ENCODE peak calls at places on chromosomes 16 and 17, in seven cellular contexts. J, E, M, K, B, Z and S are unnamed samples.

GRCh38 chr17:39699818-39700147 is at the start of gene ERBB2:
- DNase-seq in J (peak; percentile 91), E (peak; percentile 79), M (peak; percentile 75), K (peak; percentile 81), B (no peak), Z (no peak), S (no peak)

GRCh38 chr17:29977836-29978235 is 36.4 kb downstream of the EFCAB5 start:
- DNase-seq in J (no peak), E (no peak), M (peak; percentile 64), K (no peak), B (no peak), Z (no peak), S (no peak)

GRCh38 chr16:569445-570254 is at the start of gene PIGQ:
- DNase-seq in J (peak; percentile 84), E (peak; percentile 76), M (peak; percentile 47), K (peak; percentile 60), B (peak; percentile 48), Z (peak; percentile 87), S (no peak)

GRCh38 chr17:21318439-21318838 is 33.9 kb downstream of the MAP2K3 start:
- DNase-seq in J (peak; percentile 65), E (no peak), M (no peak), K (no peak), B (no peak), Z (no peak), S (no peak)

GRCh38 chr16:89953671-89954406 is 5.3 kb downstream of the DEF8 start:
- DNase-seq in J (no peak), E (no peak), M (no peak), K (no peak), B (no peak), Z (no peak), S (no peak)

GRCh38 chr17:320809-321385 is 31.7 kb downstream of the RPH3AL start:
- DNase-seq in J (peak; percentile 65), E (peak; percentile 51), M (no peak), K (no peak), B (no peak), Z (no peak), S (no peak)

GRCh38 chr17:32771396-32771795 is 105.5 kb downstream of the MYO1D start:
- DNase-seq in J (no peak), E (no peak), M (no peak), K (no peak), B (no peak), Z (no peak), S (no peak)

GRCh38 chr17:82981141-82981540 is 98.3 kb upstream of the METRNL start:
- DNase-seq in J (no peak), E (no peak), M (no peak), K (peak; percentile 24), B (no peak), Z (no peak), S (no peak)

GRCh38 chr16:49350265-49351103 is 23.1 kb upstream of the C16orf78 start:
- DNase-seq in J (no peak), E (peak; percentile 60), M (peak; percentile 6), K (peak; percentile 65), B (peak; percentile 16), Z (peak; percentile 73), S (no peak)

GRCh38 chr17:44598932-44599297 is 41.6 kb downstream of the FZD2 start:
- DNase-seq in J (no peak), E (no peak), M (no peak), K (no peak), B (no peak), Z (no peak), S (no peak)

GRCh38 chr16:10971560-10971961 is 27.2 kb downstream of the CLEC16A start:
- DNase-seq in J (peak; percentile 76), E (no peak), M (peak; percentile 69), K (peak; percentile 43), B (peak; percentile 85), Z (peak; percentile 58), S (no peak)

GRCh38 chr16:27698266-27698665 is 148.3 kb downstream of the KATNIP start:
- DNase-seq in J (no peak), E (no peak), M (no peak), K (no peak), B (no peak), Z (no peak), S (no peak)

GRCh38 chr16:47644661-47645060 is 183.5 kb downstream of the PHKB start:
- DNase-seq in J (no peak), E (no peak), M (no peak), K (no peak), B (no peak), Z (no peak), S (no peak)

GRCh38 chr17:74139120-74139519 is 64.4 kb upstream of the RPL38 start:
- DNase-seq in J (no peak), E (no peak), M (no peak), K (no peak), B (no peak), Z (no peak), S (no peak)
- H3K9me3 ChIP-seq in J (peaks cover 4% of the 10 kb centered on the region), E (peaks cover 33% of the 10 kb centered on the region), M (no peaks in the 10 kb centered on the region), K (peaks cover 9% of the 10 kb centered on the region), B (no peaks in the 10 kb centered on the region), Z (peaks cover 10% of the 10 kb centered on the region), S (peaks cover 12% of the 10 kb centered on the region)

DNA sequence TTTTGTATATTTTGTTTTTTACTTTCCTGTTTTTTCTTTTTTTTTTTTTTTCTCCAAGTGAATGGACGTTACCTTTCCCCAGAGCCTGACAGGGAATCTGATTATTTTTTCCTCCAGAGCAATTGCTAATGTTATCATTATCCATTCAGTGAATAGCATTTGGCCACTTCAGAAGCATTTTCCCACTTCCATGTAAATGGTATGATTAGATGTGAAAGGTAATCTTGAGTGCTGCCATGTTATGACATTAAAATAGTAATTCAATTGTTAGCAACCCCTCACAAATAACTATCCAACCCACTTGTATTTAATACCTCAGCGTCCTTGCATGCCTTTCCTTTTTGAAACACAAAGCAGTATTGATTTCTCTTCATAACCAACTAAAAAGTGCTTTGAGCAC is 1243.8 kb downstream of the CDH8 start:
- DNase-seq in J (no peak), E (no peak), M (no peak), K (no peak), B (no peak), Z (no peak), S (no peak)
- H3K9me3 ChIP-seq in J (no peaks in the 10 kb centered on the region), E (no peaks in the 10 kb centered on the region), M (no peaks in the 10 kb centered on the region), K (peaks cover 1% of the 10 kb centered on the region), B (no peaks in the 10 kb centered on the region), Z (no peaks in the 10 kb centered on the region), S (no peaks in the 10 kb centered on the region)

GRCh38 chr16:59690216-59690615 is 956.1 kb upstream of the GOT2 start:
- DNase-seq in J (no peak), E (no peak), M (no peak), K (no peak), B (no peak), Z (no peak), S (no peak)
- H3K9me3 ChIP-seq in J (no peaks in the 10 kb centered on the region), E (no peaks in the 10 kb centered on the region), M (peaks cover 3% of the 10 kb centered on the region), K (peaks cover 6% of the 10 kb centered on the region), B (no peaks in the 10 kb centered on the region), Z (no peaks in the 10 kb centered on the region), S (peaks cover 8% of the 10 kb centered on the region)

GRCh38 chr16:62967606-62968005 is 931.4 kb upstream of the CDH8 start:
- DNase-seq in J (no peak), E (no peak), M (no peak), K (no peak), B (no peak), Z (no peak), S (no peak)
- H3K9me3 ChIP-seq in J (no peaks in the 10 kb centered on the region), E (no peaks in the 10 kb centered on the region), M (no peaks in the 10 kb centered on the region), K (no peaks in the 10 kb centered on the region), B (no peaks in the 10 kb centered on the region), Z (no peaks in the 10 kb centered on the region), S (no peaks in the 10 kb centered on the region)

DNA sequence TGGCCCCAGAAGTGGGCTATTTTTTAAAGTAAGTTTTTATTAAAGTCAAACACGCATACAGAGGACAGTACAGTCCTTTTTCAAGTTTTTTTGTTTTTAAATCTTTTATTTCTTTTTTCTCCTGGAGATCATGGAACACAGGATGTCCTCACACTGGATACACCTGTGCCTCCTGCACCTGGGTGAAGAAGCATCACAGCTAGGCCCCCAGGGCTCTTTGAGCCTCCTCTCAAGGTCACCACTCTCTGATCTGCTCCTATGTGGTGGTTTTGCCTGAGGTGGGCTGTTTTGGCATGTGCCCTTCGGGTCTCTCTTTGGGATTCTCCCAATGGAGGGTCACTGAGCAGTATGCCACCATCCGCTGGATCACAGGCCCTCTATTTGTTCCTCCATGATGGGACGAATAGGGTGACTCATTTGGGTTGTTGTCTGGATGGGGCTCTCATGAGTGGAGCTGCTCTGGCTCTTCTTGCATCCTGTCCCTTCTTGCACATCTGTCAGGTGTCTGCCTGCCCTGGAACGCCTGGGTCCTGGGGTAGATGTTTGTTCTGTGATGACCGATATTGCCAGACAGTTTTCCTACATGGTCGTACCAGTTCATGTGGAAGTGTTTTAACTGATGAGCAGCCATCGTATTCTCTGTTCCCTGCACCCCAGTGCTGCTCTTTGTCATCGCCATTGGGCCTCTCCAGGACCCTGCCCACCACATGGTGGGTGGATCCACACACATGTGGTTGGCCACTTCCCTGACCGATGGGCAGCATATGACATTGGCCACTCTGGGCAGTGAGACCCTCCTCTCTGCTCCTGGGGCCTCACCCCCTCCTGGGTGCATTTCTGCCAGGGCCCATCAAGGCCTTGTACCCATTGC is 55.2 kb upstream of the MED9 start:
- DNase-seq in J (peak; percentile 38), E (peak; percentile 26), M (no peak), K (no peak), B (no peak), Z (no peak), S (peak; percentile 29)
- H3K9me3 ChIP-seq in J (no peaks in the 10 kb centered on the region), E (no peaks in the 10 kb centered on the region), M (peaks cover 18% of the 10 kb centered on the region), K (peaks cover 5% of the 10 kb centered on the region), B (peaks cover 10% of the 10 kb centered on the region), Z (no peaks in the 10 kb centered on the region), S (no peaks in the 10 kb centered on the region)

DNA sequence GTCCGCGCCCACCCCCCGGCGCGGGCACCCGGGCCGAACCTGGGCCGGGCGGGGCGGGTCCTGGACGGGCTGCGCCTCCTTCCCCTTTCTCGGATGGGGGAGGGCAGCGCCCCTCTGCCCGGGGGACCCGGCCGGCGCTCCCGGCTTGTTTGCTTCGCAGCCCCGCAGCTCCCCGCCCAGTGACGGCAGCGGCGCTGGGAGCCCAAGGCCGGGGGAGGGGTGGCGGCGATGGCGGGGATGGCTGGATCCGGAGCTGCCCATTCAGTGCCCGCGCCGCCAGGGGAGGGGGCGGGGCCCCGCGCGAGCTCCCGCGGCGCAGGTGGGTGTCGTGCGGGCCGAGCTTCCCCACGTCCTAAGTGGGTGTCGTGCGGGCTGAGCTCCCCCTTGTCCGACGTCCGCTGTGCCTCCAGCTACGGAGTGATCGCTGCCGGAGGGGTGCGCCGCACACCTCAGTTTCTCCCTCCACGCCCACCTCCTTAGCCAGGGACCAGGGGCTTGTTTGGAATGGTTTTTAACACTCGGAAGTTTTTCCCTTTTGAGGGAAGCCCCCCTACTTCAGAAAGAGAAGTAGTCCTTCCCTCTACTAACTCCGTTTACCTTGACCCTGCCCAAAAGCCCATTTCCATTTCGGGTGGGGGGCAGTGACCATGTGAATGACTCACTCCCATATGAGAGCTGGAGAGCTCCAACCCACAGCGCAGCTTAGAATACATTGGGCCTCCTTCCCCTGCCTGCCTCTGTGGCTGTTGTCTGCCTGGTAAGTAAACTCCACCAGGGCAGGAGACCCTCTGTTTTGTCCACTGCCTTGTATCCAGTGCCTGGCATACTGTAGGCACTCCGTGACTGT is 733 bp downstream of the SGSM2 start:
- DNase-seq in J (peak; percentile 83), E (peak; percentile 82), M (peak; percentile 32), K (peak; percentile 51), B (peak; percentile 33), Z (peak; percentile 80), S (peak; percentile 66)
- H3K9me3 ChIP-seq in J (no peaks in the 10 kb centered on the region), E (no peaks in the 10 kb centered on the region), M (no peaks in the 10 kb centered on the region), K (no peaks in the 10 kb centered on the region), B (no peaks in the 10 kb centered on the region), Z (no peaks in the 10 kb centered on the region), S (no peaks in the 10 kb centered on the region)

GRCh38 chr16:35142809-35143192 is 1683.4 kb downstream of the TP53TG3F start:
- DNase-seq in J (no peak), E (no peak), M (no peak), K (no peak), B (no peak), Z (no peak), S (no peak)
- H3K9me3 ChIP-seq in J (no peaks in the 10 kb centered on the region), E (peaks cover 7% of the 10 kb centered on the region), M (peaks cover 14% of the 10 kb centered on the region), K (peaks cover 48% of the 10 kb centered on the region), B (no peaks in the 10 kb centered on the region), Z (no peaks in the 10 kb centered on the region), S (peaks cover 7% of the 10 kb centered on the region)